ENCODE peak calls at places on chromosome 10, in five cellular contexts. One of them, this sample, is unnamed.

GRCh38 chr10:124290095-124290795 is 128.5 kb downstream of the OAT start:
- DNase-seq in GM12878: peak; percentile 80
- DNase-seq in K562: peak; percentile 23
- DNase-seq in HepG2: no peak
- DNase-seq in H1: no peak
- DNase-seq in this sample: no peak

GRCh38 chr10:132624847-132625839 is 87.6 kb downstream of the INPP5A start:
- DNase-seq in GM12878: no peak
- DNase-seq in K562: no peak
- DNase-seq in HepG2: no peak
- DNase-seq in H1: no peak
- DNase-seq in this sample: no peak

GRCh38 chr10:93465806-93466675 is 16.1 kb downstream of the MYOF start:
- DNase-seq in GM12878: no peak
- DNase-seq in K562: no peak
- DNase-seq in HepG2: peak; percentile 18
- DNase-seq in H1: no peak
- DNase-seq in this sample: peak; percentile 90

GRCh38 chr10:4867520-4868356 is 41.7 kb downstream of the AKR1E2 start:
- DNase-seq in GM12878: no peak
- DNase-seq in K562: peak; percentile 79
- DNase-seq in HepG2: no peak
- DNase-seq in H1: no peak
- DNase-seq in this sample: no peak

GRCh38 chr10:132113206-132113605 is 47.5 kb downstream of the JAKMIP3 start:
- DNase-seq in GM12878: no peak
- DNase-seq in K562: no peak
- DNase-seq in HepG2: no peak
- DNase-seq in H1: no peak
- DNase-seq in this sample: no peak

GRCh38 chr10:114911801-114912479 is 26.1 kb upstream of the TRUB1 start:
- DNase-seq in GM12878: no peak
- DNase-seq in K562: no peak
- DNase-seq in HepG2: no peak
- DNase-seq in H1: no peak
- DNase-seq in this sample: no peak

GRCh38 chr10:80530816-80531215 is 6.9 kb upstream of the SH2D4B start:
- DNase-seq in GM12878: no peak
- DNase-seq in K562: no peak
- DNase-seq in HepG2: no peak
- DNase-seq in H1: no peak
- DNase-seq in this sample: no peak

GRCh38 chr10:126456632-126457031 is 68.4 kb upstream of the ADAM12 start:
- DNase-seq in GM12878: no peak
- DNase-seq in K562: no peak
- DNase-seq in HepG2: no peak
- DNase-seq in H1: no peak
- DNase-seq in this sample: no peak

GRCh38 chr10:12181065-12181775 is 14.5 kb downstream of the NUDT5 start:
- DNase-seq in GM12878: peak; percentile 31
- DNase-seq in K562: no peak
- DNase-seq in HepG2: no peak
- DNase-seq in H1: no peak
- DNase-seq in this sample: no peak

GRCh38 chr10:93420091-93420490 is 62.0 kb downstream of the MYOF start:
- DNase-seq in GM12878: no peak
- DNase-seq in K562: no peak
- DNase-seq in HepG2: no peak
- DNase-seq in H1: no peak
- DNase-seq in this sample: no peak

GRCh38 chr10:113746188-113746950 is 5.1 kb upstream of the PLEKHS1 start:
- DNase-seq in GM12878: no peak
- DNase-seq in K562: no peak
- DNase-seq in HepG2: peak; percentile 43
- DNase-seq in H1: no peak
- DNase-seq in this sample: no peak

GRCh38 chr10:80444646-80445319 is 9.3 kb upstream of the TSPAN14 start:
- DNase-seq in GM12878: peak; percentile 63
- DNase-seq in K562: peak; percentile 88
- DNase-seq in HepG2: peak; percentile 58
- DNase-seq in H1: no peak
- DNase-seq in this sample: no peak

GRCh38 chr10:131427901-131428300 is 116.4 kb upstream of the TCERG1L start:
- DNase-seq in GM12878: no peak
- DNase-seq in K562: no peak
- DNase-seq in HepG2: no peak
- DNase-seq in H1: no peak
- DNase-seq in this sample: no peak

GRCh38 chr10:13809447-13809846 is 222.7 kb downstream of the PRPF18 start:
- DNase-seq in GM12878: no peak
- DNase-seq in K562: no peak
- DNase-seq in HepG2: no peak
- DNase-seq in H1: peak; percentile 57
- DNase-seq in this sample: no peak

GRCh38 chr10:48708144-48708543 is 23.5 kb downstream of the WDFY4 start:
- DNase-seq in GM12878: no peak
- DNase-seq in K562: no peak
- DNase-seq in HepG2: no peak
- DNase-seq in H1: no peak
- DNase-seq in this sample: no peak

GRCh38 chr10:484441-484924 is 205.0 kb downstream of the DIP2C start:
- DNase-seq in GM12878: no peak
- DNase-seq in K562: no peak
- DNase-seq in HepG2: no peak
- DNase-seq in H1: no peak
- DNase-seq in this sample: no peak

GRCh38 chr10:15167411-15168295 is 840 bp downstream of the NMT2 start:
- DNase-seq in GM12878: no peak
- DNase-seq in K562: peak; percentile 23
- DNase-seq in HepG2: peak; percentile 47
- DNase-seq in H1: no peak
- DNase-seq in this sample: peak; percentile 12

GRCh38 chr10:119237722-119238436 is 30.5 kb downstream of the GRK5 start:
- DNase-seq in GM12878: no peak
- DNase-seq in K562: no peak
- DNase-seq in HepG2: no peak
- DNase-seq in H1: no peak
- DNase-seq in this sample: no peak
- TF ChIP-seq SP1 in GM12878: no peak
- TF ChIP-seq SP1 in K562: no peak
- TF ChIP-seq SP1 in HepG2: no peak
- TF ChIP-seq SP1 in H1: no peak
- TF ChIP-seq SP1 in this sample: no peak

GRCh38 chr10:71236822-71237682 is 24.7 kb downstream of the UNC5B start:
- DNase-seq in GM12878: no peak
- DNase-seq in K562: no peak
- DNase-seq in HepG2: no peak
- DNase-seq in H1: no peak
- DNase-seq in this sample: no peak
- H3K4me3 ChIP-seq in GM12878: no peak overlapping the region
- H3K4me3 ChIP-seq in K562: no peak overlapping the region
- H3K4me3 ChIP-seq in HepG2: no peak overlapping the region
- H3K4me3 ChIP-seq in H1: no peak overlapping the region
- H3K4me3 ChIP-seq in this sample: no peak overlapping the region

GRCh38 chr10:43962346-43963191 is 313.9 kb upstream of the ZNF32 start:
- DNase-seq in GM12878: no peak
- DNase-seq in K562: no peak
- DNase-seq in HepG2: no peak
- DNase-seq in H1: no peak
- DNase-seq in this sample: no peak
- TF ChIP-seq SP1 in GM12878: no peak
- TF ChIP-seq SP1 in K562: no peak
- TF ChIP-seq SP1 in HepG2: no peak
- TF ChIP-seq SP1 in H1: no peak
- TF ChIP-seq SP1 in this sample: no peak

GRCh38 chr10:110409488-110409887 is 88.2 kb upstream of the DUSP5 start:
- DNase-seq in GM12878: no peak
- DNase-seq in K562: no peak
- DNase-seq in HepG2: no peak
- DNase-seq in H1: no peak
- DNase-seq in this sample: no peak
- H3K4me3 ChIP-seq in GM12878: no peak overlapping the region
- H3K4me3 ChIP-seq in K562: no peak overlapping the region
- H3K4me3 ChIP-seq in HepG2: no peak overlapping the region
- H3K4me3 ChIP-seq in H1: no peak overlapping the region
- H3K4me3 ChIP-seq in this sample: no peak overlapping the region

GRCh38 chr10:77070317-77070716 is 567.3 kb downstream of the KCNMA1 start:
- DNase-seq in GM12878: no peak
- DNase-seq in K562: no peak
- DNase-seq in HepG2: no peak
- DNase-seq in H1: no peak
- DNase-seq in this sample: no peak

GRCh38 chr10:77073066-77073960 is 564.3 kb downstream of the KCNMA1 start:
- DNase-seq in GM12878: no peak
- DNase-seq in K562: no peak
- DNase-seq in HepG2: no peak
- DNase-seq in H1: no peak
- DNase-seq in this sample: no peak

GRCh38 chr10:77074104-77074638 is 563.4 kb downstream of the KCNMA1 start:
- DNase-seq in GM12878: no peak
- DNase-seq in K562: no peak
- DNase-seq in HepG2: no peak
- DNase-seq in H1: no peak
- DNase-seq in this sample: no peak

GRCh38 chr10:77070892-77071595 is 566.6 kb downstream of the KCNMA1 start:
- DNase-seq in GM12878: no peak
- DNase-seq in K562: no peak
- DNase-seq in HepG2: no peak
- DNase-seq in H1: no peak
- DNase-seq in this sample: no peak

GRCh38 chr10:77069020-77069419 is 568.6 kb downstream of the KCNMA1 start:
- DNase-seq in GM12878: no peak
- DNase-seq in K562: no peak
- DNase-seq in HepG2: no peak
- DNase-seq in H1: no peak
- DNase-seq in this sample: no peak
- TF ChIP-seq SP1 in GM12878: no peak
- TF ChIP-seq SP1 in K562: no peak
- TF ChIP-seq SP1 in HepG2: no peak
- TF ChIP-seq SP1 in H1: no peak
- TF ChIP-seq SP1 in this sample: no peak